ENCODE peak calls at places on chromosome 2, in six cellular contexts. X is NCI-H1105, H is tibial artery, F is right atrium auricular region, K is fibroblast of pulmonary artery, I is GM03348. S is an unnamed sample.

GRCh38 chr2:117519238-117519637 is 295.3 kb upstream of the DDX18 start:
- DNase-seq in X (no peak), H (no peak), F (no peak), K (no peak), I (no peak), S (no peak)

GRCh38 chr2:8465560-8465959 is 216.3 kb upstream of the ID2 start:
- DNase-seq in X (no peak), H (no peak), F (no peak), K (no peak), I (no peak), S (no peak)

GRCh38 chr2:144151405-144151804 is 368.5 kb downstream of the ZEB2 start:
- DNase-seq in X (no peak), H (no peak), F (no peak), K (no peak), I (no peak), S (no peak)

GRCh38 chr2:3042601-3043585 is 334.7 kb downstream of the EIPR1 start:
- DNase-seq in X (no peak), H (no peak), F (peak; percentile 53), K (no peak), I (no peak), S (no peak)

GRCh38 chr2:111227716-111228141 is 107.0 kb downstream of the BCL2L11 start:
- DNase-seq in X (no peak), H (no peak), F (no peak), K (peak; percentile 73), I (peak; percentile 91), S (no peak)

GRCh38 chr2:120554625-120555032 is 181.0 kb upstream of the GLI2 start:
- DNase-seq in X (no peak), H (no peak), F (no peak), K (no peak), I (no peak), S (no peak)

GRCh38 chr2:189155795-189156194 is 23.8 kb downstream of the COL5A2 start:
- DNase-seq in X (no peak), H (no peak), F (no peak), K (no peak), I (no peak), S (no peak)

GRCh38 chr2:152743004-152743403 is 24.6 kb downstream of the ARL6IP6 start:
- DNase-seq in X (no peak), H (no peak), F (no peak), K (peak; percentile 17), I (no peak), S (no peak)

GRCh38 chr2:96806468-96807126 is 9.5 kb upstream of the CNNM3 start:
- DNase-seq in X (no peak), H (no peak), F (no peak), K (no peak), I (no peak), S (peak; percentile 30)

GRCh38 chr2:26089337-26089736 is 55.5 kb downstream of the RAB10 start:
- DNase-seq in X (no peak), H (no peak), F (no peak), K (no peak), I (no peak), S (no peak)

S was measured in stimulated activated naive CD4-positive, alpha-beta T cell treated with Interleukin-2 at 50 U/mL for 16 hours.